ENCODE peak calls at places on chromosomes 4 and X, in eight cellular contexts. C, H, D, Q, E, M, V and J are unnamed samples.

GRCh38 chr4:150342945-150343344 is 239.0 kb upstream of the MAB21L2 start:
- DNase-seq in C (no peak), V (no peak), M (no peak), Q (no peak), E (no peak), D (no peak), H (no peak), J (no peak)

GRCh38 chr4:7890635-7891393 is 48.8 kb downstream of the AFAP1 start:
- DNase-seq in D (peak), E (no peak), H (no peak), Q (no peak), V (no peak), C (no peak), M (peak), J (no peak)

GRCh38 chr4:7377223-7377865 is 57.4 kb downstream of the PSAPL1 start:
- DNase-seq in Q (no peak), C (no peak), D (no peak), E (no peak), M (peak), V (no peak), H (no peak), J (peak)

GRCh38 chrX:12899506-12899905 is 6.9 kb upstream of the TLR8 start:
- DNase-seq in E (no peak), H (no peak), M (no peak), D (no peak), Q (no peak), V (no peak), C (no peak), J (no peak)

GRCh38 chr4:157204634-157205244 is 15.8 kb upstream of the GRIA2 start:
- DNase-seq in C (peak), Q (no peak), H (peak), D (no peak), V (no peak), E (no peak), M (no peak), J (no peak)

GRCh38 chr4:1447676-1448588 is 41.7 kb upstream of the NKX1-1 start:
- DNase-seq in H (no peak), E (no peak), V (no peak), D (no peak), Q (no peak), M (no peak), C (no peak), J (no peak)

GRCh38 chr4:84796388-84796787 is 170.1 kb downstream of the WDFY3 start:
- DNase-seq in C (no peak), D (no peak), M (no peak), H (no peak), V (no peak), Q (no peak), E (no peak), J (no peak)

GRCh38 chr4:168384437-168385141 is 66.0 kb upstream of the DDX60 start:
- DNase-seq in C (no peak), M (no peak), H (no peak), D (no peak), Q (no peak), E (no peak), V (no peak), J (no peak)